ENCODE peak calls at places on chromosomes 13 and 19, in four cellular contexts. Z is right lobe of liver, L is heart left ventricle, E is breast epithelium. K is an unnamed sample.
A peak's percentile ranks its signal among the peaks of the same experiment; 100 is the strongest.

GRCh38 chr13:51208707-51209106 is 13.5 kb upstream of the FAM124A start:
- DNase-seq in E (no peak), Z (no peak), L (no peak), K (no peak)

GRCh38 chr19:50387176-50387867 is 3.2 kb downstream of the POLD1 start:
- DNase-seq in E (no peak), L (no peak), Z (no peak), K (no peak)

GRCh38 chr13:43766766-43767165 is 20.0 kb downstream of the ENOX1 start:
- DNase-seq in E (no peak), Z (no peak), L (peak; percentile 62), K (no peak)

GRCh38 chr19:29299416-29300380 is 86.7 kb upstream of the UQCRFS1 start:
- DNase-seq in L (no peak), Z (no peak), E (no peak), K (no peak)

GRCh38 chr13:44783987-44784734 is 205.1 kb downstream of the NUFIP1 start:
- DNase-seq in E (no peak), L (no peak), Z (no peak), K (no peak)

GRCh38 chr19:21767065-21767800 is at the start of gene ZNF100:
- DNase-seq in L (peak; percentile 95), E (peak; percentile 84), Z (peak; percentile 91), K (peak; percentile 94)

GRCh38 chr13:99433543-99434075 is 67.7 kb upstream of the TM9SF2 start:
- DNase-seq in E (no peak), Z (no peak), L (no peak), K (no peak)

GRCh38 chr13:71751074-71751473 is 115.9 kb downstream of the DACH1 start:
- DNase-seq in E (no peak), Z (no peak), L (no peak), K (no peak)

GRCh38 chr19:2612619-2613249 is 89.8 kb downstream of the GNG7 start:
- DNase-seq in E (no peak), Z (no peak), L (peak; percentile 36), K (no peak)

GRCh38 chr13:32019612-32020233 is 11.9 kb upstream of the FRY start:
- DNase-seq in Z (no peak), E (no peak), L (no peak), K (peak; percentile 25)

GRCh38 chr19:10870955-10871603 is at the start of gene CARM1:
- DNase-seq in Z (peak; percentile 100), L (peak; percentile 100), E (peak; percentile 99), K (peak; percentile 100)

GRCh38 chr19:10961763-10962536 is 1.1 kb downstream of the SMARCA4 start:
- DNase-seq in Z (no peak), E (no peak), L (no peak), K (no peak)

DNA sequence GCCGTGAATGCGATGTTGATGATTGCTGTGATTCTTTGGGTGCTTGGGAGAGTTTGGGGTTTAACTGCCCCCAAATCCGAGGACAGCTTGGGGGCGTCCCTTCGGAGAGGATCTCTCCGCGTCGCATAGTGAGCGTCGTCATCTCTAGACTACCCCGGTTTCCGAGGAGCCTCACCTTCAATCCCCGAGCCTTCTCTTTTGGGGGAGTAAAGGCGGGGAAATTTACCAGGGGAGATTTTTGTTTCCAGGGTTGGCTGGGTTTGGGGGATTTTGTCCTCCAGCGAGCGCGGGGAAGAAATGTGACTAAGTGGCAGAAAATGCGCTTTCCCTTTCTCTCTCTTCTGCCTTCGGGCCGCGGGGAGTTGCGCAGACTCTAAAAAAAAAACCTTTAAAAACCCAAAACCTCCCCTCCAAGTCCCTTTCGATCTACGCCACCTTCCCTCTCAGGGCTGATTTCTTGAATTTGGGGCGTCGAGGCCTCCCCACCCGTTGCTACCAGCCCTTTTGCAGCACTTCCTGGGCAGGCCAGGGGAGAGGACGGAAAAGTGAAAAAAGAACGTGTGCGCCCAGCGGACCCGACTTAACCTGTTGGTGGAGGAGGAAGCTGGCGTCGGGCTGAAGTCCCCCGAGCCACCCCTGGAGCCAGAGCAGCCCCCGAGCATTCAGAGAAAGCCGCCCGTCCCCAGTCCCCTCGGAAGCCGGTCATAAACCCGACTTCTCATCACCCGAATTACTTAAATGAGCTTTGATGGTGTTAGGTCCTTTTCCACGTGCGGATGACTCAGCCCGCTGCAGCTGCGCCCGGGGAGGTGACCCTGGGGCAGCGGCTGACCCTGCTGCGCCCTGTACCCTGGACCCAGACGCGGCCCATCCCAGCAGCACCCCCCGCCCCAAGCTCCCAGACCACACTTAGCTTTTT is 17.7 kb downstream of the NFIX start:
- DNase-seq in L (no peak), Z (no peak), E (no peak), K (peak; percentile 74)
- H3K4me1 ChIP-seq in L (peaks cover 4% of the 10 kb centered on the region), Z (peaks cover 12% of the 10 kb centered on the region), E (peaks cover 41% of the 10 kb centered on the region), K (peaks cover 40% of the 10 kb centered on the region)

GRCh38 chr13:29698106-29698505 is 102.6 kb upstream of the SLC7A1 start:
- DNase-seq in Z (no peak), E (no peak), L (no peak), K (no peak)

GRCh38 chr13:29693297-29693945 is 97.9 kb upstream of the SLC7A1 start:
- DNase-seq in Z (peak; percentile 66), E (peak; percentile 82), L (no peak), K (peak; percentile 75)

GRCh38 chr13:29696606-29697005 is 101.1 kb upstream of the SLC7A1 start:
- DNase-seq in L (no peak), Z (no peak), E (no peak), K (no peak)
- TF ChIP-seq POLR2A in L (no peak), Z (no peak), E (no peak), K (no peak)

DNA sequence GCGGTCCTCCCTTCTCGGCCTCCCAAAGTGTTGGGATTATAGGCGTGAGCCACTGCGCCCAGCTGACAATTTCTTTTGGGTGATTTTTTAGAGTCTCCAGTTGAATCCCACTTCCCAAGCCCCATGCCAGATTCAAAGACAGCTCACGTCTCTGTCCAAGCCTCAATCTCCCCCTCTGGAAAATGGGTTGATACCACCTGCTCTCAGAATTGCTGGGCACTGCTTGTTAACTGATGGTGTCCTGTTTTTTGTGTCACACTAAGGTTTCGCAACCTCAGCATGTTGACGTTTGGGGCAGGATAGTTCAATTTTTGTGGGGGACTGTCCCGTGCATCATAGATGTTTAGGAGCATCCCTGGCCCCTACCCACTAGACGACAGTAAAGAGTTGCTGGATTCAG is 14.2 kb upstream of the UPF1 start:
- DNase-seq in E (no peak), Z (no peak), L (no peak), K (no peak)
- H3K4me1 ChIP-seq in E (no peaks in the 10 kb centered on the region), Z (no peaks in the 10 kb centered on the region), L (no peaks in the 10 kb centered on the region), K (no peaks in the 10 kb centered on the region)

GRCh38 chr13:36817996-36818395 is 1.0 kb upstream of the RFXAP start:
- DNase-seq in L (no peak), E (no peak), Z (no peak), K (no peak)

GRCh38 chr13:36819811-36820140 is 754 bp downstream of the RFXAP start:
- DNase-seq in Z (no peak), E (no peak), L (no peak), K (no peak)

GRCh38 chr13:36820222-36820621 is 1.2 kb downstream of the RFXAP start:
- DNase-seq in E (no peak), L (no peak), Z (no peak), K (no peak)

GRCh38 chr13:36818483-36819063 is 449 bp upstream of the RFXAP start:
- DNase-seq in L (no peak), E (no peak), Z (no peak), K (no peak)

DNA sequence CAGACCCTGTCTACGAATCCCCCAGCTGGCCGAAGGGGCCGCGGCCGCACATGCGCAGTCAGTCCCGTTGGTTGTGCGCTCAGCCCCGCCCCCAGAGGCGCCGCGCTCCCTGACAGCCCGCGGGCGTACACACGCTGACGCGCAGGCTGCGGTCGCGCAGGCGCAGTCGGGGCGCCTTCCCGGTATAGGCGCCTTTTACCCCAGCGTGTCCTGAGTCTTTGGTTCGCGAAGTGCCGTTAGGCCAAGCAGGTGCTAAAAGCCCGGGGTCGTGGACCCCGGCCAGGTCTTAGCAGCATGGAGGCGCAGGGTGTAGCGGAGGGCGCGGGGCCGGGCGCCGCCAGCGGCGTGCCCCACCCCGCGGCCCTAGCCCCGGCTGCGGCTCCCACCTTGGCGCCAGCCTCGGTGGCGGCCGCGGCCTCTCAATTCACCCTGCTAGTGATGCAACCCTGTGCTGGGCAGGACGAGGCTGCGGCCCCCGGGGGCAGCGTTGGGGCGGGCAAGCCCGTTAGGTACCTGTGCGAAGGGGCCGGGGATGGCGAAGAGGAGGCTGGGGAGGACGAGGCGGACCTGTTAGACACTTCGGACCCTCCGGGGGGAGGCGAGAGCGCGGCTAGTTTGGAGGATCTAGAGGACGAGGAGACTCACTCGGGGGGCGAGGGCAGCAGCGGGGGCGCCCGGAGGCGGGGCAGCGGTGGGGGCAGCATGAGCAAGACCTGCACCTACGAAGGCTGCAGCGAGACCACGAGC is at the start of gene RFXAP:
- DNase-seq in L (peak; percentile 97), Z (peak; percentile 95), E (peak; percentile 66), K (peak; percentile 92)
- TF ChIP-seq POLR2A in L (no peak), Z (peak; percentile 57), E (peak; percentile 29), K (peak; percentile 41)

GRCh38 chr13:21058361-21058760 is 3.0 kb downstream of the LATS2 start:
- DNase-seq in Z (no peak), L (no peak), E (no peak), K (no peak)
- H3K4me1 ChIP-seq in Z (peaks cover 10% of the 10 kb centered on the region), L (no peaks in the 10 kb centered on the region), E (no peaks in the 10 kb centered on the region), K (peaks cover 10% of the 10 kb centered on the region)

GRCh38 chr19:35139618-35139943 is 957 bp downstream of the FXYD1 start:
- DNase-seq in L (no peak), E (no peak), Z (no peak), K (no peak)
- TF ChIP-seq POLR2A in L (no peak), E (no peak), Z (no peak), K (no peak)

GRCh38 chr13:77325371-77325941 is 1.4 kb downstream of the MYCBP2 start:
- DNase-seq in Z (no peak), E (no peak), L (no peak), K (no peak)
- H3K4me1 ChIP-seq in Z (peaks cover 5% of the 10 kb centered on the region), E (peaks cover 4% of the 10 kb centered on the region), L (peaks cover 4% of the 10 kb centered on the region), K (peaks cover 25% of the 10 kb centered on the region)

GRCh38 chr13:46136688-46137087 is 31.9 kb upstream of the CPB2 start:
- DNase-seq in E (no peak), Z (no peak), L (no peak), K (no peak)
- TF ChIP-seq POLR2A in E (no peak), Z (no peak), L (no peak), K (no peak)

DNA sequence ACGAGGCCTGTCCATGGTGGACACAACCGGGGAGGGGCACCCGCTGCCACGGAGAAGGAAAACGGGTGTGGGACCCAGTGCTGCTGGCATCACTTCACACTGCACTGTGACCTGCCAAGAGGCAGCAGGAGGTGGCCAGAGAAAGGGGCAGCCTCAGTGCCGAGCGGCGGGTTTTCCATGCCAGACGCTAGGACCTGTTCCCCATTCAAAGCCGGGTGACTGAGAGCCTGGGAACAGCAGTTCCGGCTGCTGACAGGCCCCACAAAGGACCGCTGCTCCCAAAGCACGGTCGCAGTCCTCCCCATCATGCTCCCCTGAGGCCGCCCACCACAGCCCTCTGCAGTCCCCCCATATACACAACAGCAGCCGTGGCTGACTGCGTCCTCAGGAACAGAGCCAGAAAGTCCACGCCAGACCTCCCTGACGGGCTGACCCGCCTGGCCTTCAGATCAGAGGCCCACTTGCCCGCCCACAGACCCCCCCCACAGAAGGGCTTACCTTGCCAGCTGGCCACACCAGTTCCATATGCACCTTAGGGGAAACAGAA is 5.4 kb downstream of the AKAP8 start:
- DNase-seq in Z (no peak), E (no peak), L (peak; percentile 70), K (no peak)
- H3K4me1 ChIP-seq in Z (peaks cover 35% of the 10 kb centered on the region), E (peaks cover 9% of the 10 kb centered on the region), L (peaks cover 24% of the 10 kb centered on the region), K (peaks cover 27% of the 10 kb centered on the region)

GRCh38 chr19:38900220-38900629 is 456 bp downstream of the NFKBIB start:
- DNase-seq in E (no peak), Z (no peak), L (no peak), K (no peak)
- TF ChIP-seq POLR2A in E (no peak), Z (no peak), L (no peak), K (no peak)

K was measured in transverse colon.